ENCODE peak calls at places on chromosomes 16 and 17, in four cellular contexts. X, R, B and G are unnamed samples.

GRCh38 chr17:81831957-81832607 is 1.0 kb downstream of the MCRIP1 start:
- DNase-seq in X (no peak), R (no peak), B (no peak), G (peak)

GRCh38 chr16:11403920-11404319 is 58.7 kb downstream of the RMI2 start:
- DNase-seq in X (no peak), R (no peak), B (no peak), G (no peak)

GRCh38 chr17:16281351-16281750 is 64.3 kb downstream of the PIGL start:
- DNase-seq in X (no peak), R (no peak), B (no peak), G (no peak)

GRCh38 chr17:21396237-21396636 is 20.1 kb downstream of the KCNJ12 start:
- DNase-seq in X (no peak), R (no peak), B (no peak), G (no peak)

GRCh38 chr16:68446941-68447675 is 1.2 kb downstream of the SMPD3 start:
- DNase-seq in X (no peak), R (no peak), B (no peak), G (no peak)

GRCh38 chr16:55056585-55057520 is 126.2 kb downstream of the IRX5 start:
- DNase-seq in X (no peak), R (no peak), B (no peak), G (no peak)

GRCh38 chr17:44623070-44623725 is 33.1 kb upstream of the MEIOC start:
- DNase-seq in X (no peak), R (no peak), B (no peak), G (no peak)

GRCh38 chr17:31825961-31826691 is 32.9 kb downstream of the COPRS start:
- DNase-seq in X (no peak), R (no peak), B (no peak), G (no peak)

GRCh38 chr17:82375359-82376041 is 3.9 kb downstream of the UTS2R start:
- DNase-seq in X (no peak), R (no peak), B (no peak), G (no peak)

GRCh38 chr17:44374306-44375195 is 10.9 kb upstream of the FAM171A2 start:
- DNase-seq in X (no peak), R (no peak), B (no peak), G (no peak)

GRCh38 chr16:29816694-29817441 is 916 bp downstream of the PAGR1 start:
- DNase-seq in X (no peak), R (peak), B (peak), G (no peak)

DNA sequence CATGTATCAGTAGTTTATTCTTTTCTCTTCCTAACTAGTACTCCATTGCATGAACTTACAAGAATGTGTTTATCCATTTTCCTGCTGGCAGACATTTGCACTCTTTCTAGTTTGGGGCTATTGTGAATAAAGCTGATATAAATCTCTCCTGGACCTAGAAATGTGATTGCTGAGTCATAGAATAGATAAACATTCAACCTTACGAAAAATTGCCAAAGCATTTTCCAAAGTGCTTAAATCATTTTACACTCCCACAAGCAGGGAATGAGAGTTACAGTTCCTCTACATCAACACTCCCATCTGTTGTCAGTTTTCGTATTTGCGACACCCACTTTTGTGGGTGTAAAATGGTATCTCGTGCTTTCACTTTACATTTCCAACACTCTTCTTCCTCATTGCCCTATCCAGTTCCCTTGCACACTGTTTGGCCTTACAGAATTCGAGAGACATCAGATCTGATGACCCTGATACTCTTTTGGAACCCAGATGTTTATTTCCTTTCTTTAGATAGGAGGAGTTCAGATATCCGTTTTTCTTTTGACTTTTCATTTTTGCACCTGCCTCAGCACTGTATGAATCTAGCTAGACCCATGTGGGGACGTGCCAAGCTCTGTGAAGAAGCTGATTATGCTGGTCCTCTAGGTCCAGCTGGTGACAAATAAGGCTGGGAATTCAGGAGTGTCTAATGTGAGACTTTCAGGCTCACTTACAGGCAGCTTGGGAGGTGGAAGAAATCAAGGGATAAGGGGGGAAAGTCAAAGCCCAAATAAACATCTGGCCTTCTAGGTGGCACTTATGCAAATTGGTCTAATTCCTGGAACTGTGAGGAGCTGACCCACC is 14.0 kb downstream of the SOX9 start:
- DNase-seq in X (no peak), R (no peak), B (no peak), G (no peak)
- TF ChIP-seq POLR2A in X (no peak), R (no peak), B (no peak), G (no peak)

DNA sequence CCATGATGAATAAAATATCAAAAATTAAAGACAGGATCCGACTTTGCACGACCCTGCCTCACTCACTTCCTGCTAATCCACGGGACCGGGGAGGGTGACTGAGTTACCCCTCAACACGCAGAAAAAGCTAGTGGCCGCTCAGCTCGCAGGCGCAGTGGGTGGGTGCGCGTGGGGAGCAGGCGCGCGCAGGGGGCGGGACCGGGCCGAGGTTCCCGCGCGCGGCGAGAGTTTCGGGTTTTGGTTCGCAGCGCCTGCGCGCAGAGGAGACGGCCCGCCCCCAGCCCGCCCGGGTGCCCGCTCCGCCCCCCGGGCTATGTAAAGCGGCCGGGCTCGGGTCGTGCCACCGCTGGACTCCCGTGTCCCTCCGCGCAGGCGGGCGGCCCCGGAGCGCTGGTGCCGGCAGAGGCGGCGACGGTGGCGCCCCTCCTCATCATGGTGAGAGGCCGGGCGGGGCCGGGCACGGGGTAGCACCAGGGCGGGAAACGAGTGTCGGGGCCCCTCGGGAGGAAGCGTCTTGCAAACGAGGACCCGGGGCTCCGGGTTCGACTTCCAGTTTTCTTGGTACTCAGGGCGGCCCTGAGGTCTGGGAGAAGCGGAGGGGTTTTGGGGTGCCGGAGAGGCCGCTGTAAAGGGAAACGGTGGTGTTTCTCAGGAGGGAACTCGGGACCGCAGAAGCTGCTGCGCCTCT is at the start of gene CNP:
- DNase-seq in X (peak), R (peak), B (peak), G (peak)
- TF ChIP-seq POLR2A in X (peak), R (peak), B (peak), G (peak)

GRCh38 chr17:15279011-15279477 is 13.9 kb upstream of the PMP22 start:
- DNase-seq in X (no peak), R (peak), B (no peak), G (no peak)
- TF ChIP-seq POLR2A in X (no peak), R (no peak), B (no peak), G (no peak)

GRCh38 chr17:58513913-58514794 is at the start of gene MTMR4:
- DNase-seq in X (no peak), R (peak), B (peak), G (peak)
- TF ChIP-seq POLR2A in X (no peak), R (peak), B (no peak), G (peak)

DNA sequence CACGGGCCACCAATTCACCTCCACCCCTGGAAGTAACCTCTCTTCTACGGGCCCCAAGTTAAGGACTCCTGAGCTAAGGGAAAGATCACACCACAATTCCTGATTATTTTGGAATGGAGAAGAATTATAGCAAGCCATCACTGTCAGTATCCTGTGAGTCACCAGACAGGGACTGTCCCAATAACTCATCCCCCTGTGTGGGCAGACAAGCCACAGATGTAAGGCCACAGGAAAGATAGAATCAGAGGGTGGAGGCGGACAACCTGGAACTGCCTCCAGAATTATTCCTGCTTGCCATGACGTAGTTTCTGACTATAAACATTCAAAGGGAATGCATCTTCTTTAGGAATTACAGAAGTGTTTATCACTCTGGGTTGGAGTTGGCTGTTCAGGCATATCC is 5.8 kb upstream of the MYO1D start:
- DNase-seq in X (no peak), R (no peak), B (no peak), G (no peak)
- TF ChIP-seq POLR2A in X (no peak), R (no peak), B (no peak), G (no peak)

GRCh38 chr16:1782408-1783247 is at the start of the genes NUBP2 and SPSB3:
- DNase-seq in X (peak), R (peak), B (peak), G (peak)
- TF ChIP-seq POLR2A in X (peak), R (peak), B (peak), G (peak)

DNA sequence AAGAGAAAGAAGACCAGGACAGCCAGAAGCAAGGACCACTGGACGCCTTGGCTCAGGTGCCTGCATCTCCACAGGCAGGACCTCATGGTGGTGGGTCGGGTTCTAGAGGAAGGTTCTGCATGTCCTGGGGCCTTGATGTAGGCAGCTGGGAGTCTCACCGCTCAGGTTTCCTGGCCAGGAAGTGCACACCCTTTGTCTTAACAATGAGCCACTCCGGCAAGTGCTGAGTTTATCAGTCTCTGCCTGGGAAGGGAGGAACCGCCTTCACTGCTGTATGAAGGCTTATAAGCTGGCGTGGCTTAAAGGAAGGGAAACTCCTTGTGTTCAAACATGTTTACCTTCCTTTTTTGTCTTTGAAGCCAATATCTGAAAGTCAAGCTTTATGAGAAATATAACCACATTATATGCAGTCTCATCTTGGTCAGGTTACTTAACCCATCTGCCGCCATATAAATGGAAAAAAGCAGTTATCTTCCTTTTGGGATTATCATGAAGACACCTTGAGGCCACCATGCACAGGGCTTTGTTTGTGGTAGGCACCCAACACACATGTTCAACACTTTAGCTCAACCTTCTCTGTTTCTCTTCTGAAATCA is at the start of gene ST6GALNAC1:
- DNase-seq in X (no peak), R (peak), B (no peak), G (peak)
- TF ChIP-seq POLR2A in X (peak), R (no peak), B (no peak), G (peak)

DNA sequence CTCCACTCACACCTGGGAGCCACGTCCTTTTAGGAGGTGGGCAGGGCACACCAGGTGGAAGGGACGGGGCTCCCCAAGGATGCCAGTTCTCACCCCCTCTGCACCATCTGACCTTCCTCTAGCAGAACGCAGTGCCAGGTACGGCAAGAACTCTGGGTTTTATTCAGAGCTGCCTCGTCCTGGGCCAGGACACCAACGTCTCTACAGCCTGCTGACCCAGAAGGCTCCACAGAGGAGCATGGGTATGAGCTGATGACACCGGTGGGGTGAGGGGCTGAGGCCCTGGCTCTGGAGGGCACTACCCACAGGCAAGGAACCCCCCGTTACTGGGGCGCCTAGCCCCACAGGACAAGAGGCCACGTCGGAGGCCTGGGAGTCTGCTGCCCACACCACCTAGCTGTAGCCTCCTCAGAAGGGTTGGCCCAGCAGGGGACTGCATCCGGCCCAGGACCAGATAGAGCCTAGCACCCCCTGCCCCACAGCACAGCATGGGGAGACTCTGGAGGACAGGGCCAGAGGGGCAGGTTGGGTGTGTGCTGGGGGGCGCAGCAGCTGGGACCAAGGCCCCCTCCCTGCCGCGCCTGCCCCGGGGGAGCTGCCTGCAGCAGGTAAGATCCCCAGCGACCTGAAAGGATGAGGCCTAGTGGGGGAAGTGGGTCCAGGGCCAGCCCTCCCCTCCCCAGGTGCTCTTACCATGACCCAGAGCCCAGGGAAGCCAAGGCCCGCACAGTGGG is 13.9 kb downstream of the BCAR1 start:
- DNase-seq in X (no peak), R (no peak), B (peak), G (no peak)
- TF ChIP-seq POLR2A in X (no peak), R (no peak), B (no peak), G (no peak)

GRCh38 chr16:3023669-3024478 is at the start of the genes HCFC1R1 and THOC6:
- DNase-seq in X (peak), R (peak), B (peak), G (peak)
- TF ChIP-seq POLR2A in X (peak), R (peak), B (peak), G (peak)